ENCODE peak calls at places on chromosome 21, in eight cellular contexts. One of them, this sample, is unnamed.
A peak's percentile ranks its signal among the peaks of the same experiment; 100 is the strongest.

GRCh38 chr21:42518216-42518615 is 4.6 kb downstream of the SLC37A1 start:
- DNase-seq in heart right ventricle: no peak
- DNase-seq in astrocyte of the spinal cord: peak; percentile 91
- DNase-seq in foreskin fibroblast: no peak
- DNase-seq in ascending aorta: peak; percentile 57
- DNase-seq in brain microvascular endothelial cell: peak; percentile 89
- DNase-seq in NB4: no peak
- DNase-seq in CD8-positive, alpha-beta T cell: no peak
- DNase-seq in this sample: peak; percentile 51

GRCh38 chr21:28521932-28522826 is 470.5 kb downstream of the LTN1 start:
- DNase-seq in NB4: peak; percentile 8
- DNase-seq in astrocyte of the spinal cord: peak; percentile 56
- DNase-seq in brain microvascular endothelial cell: peak; percentile 47
- DNase-seq in CD8-positive, alpha-beta T cell: no peak
- DNase-seq in foreskin fibroblast: peak; percentile 88
- DNase-seq in heart right ventricle: no peak
- DNase-seq in ascending aorta: no peak
- DNase-seq in this sample: no peak

GRCh38 chr21:16742116-16742515 is 770.7 kb upstream of the CXADR start:
- DNase-seq in astrocyte of the spinal cord: peak; percentile 14
- DNase-seq in foreskin fibroblast: no peak
- DNase-seq in heart right ventricle: no peak
- DNase-seq in NB4: no peak
- DNase-seq in brain microvascular endothelial cell: no peak
- DNase-seq in ascending aorta: no peak
- DNase-seq in CD8-positive, alpha-beta T cell: no peak
- DNase-seq in this sample: no peak

GRCh38 chr21:34630536-34631143 is 15.7 kb upstream of the RCAN1 start:
- DNase-seq in CD8-positive, alpha-beta T cell: no peak
- DNase-seq in heart right ventricle: no peak
- DNase-seq in NB4: peak; percentile 63
- DNase-seq in ascending aorta: no peak
- DNase-seq in brain microvascular endothelial cell: peak; percentile 32
- DNase-seq in astrocyte of the spinal cord: peak; percentile 60
- DNase-seq in foreskin fibroblast: peak; percentile 80
- DNase-seq in this sample: no peak

GRCh38 chr21:34878501-34878900 is 170.6 kb downstream of the RUNX1 start:
- DNase-seq in ascending aorta: no peak
- DNase-seq in heart right ventricle: no peak
- DNase-seq in astrocyte of the spinal cord: no peak
- DNase-seq in NB4: no peak
- DNase-seq in brain microvascular endothelial cell: no peak
- DNase-seq in CD8-positive, alpha-beta T cell: no peak
- DNase-seq in foreskin fibroblast: peak; percentile 3
- DNase-seq in this sample: no peak

GRCh38 chr21:40902299-40902698 is 55.3 kb upstream of the DSCAM start:
- DNase-seq in NB4: no peak
- DNase-seq in heart right ventricle: no peak
- DNase-seq in CD8-positive, alpha-beta T cell: no peak
- DNase-seq in foreskin fibroblast: no peak
- DNase-seq in brain microvascular endothelial cell: no peak
- DNase-seq in astrocyte of the spinal cord: no peak
- DNase-seq in ascending aorta: no peak
- DNase-seq in this sample: no peak

GRCh38 chr21:31260790-31261189 is 83.3 kb downstream of the TIAM1 start:
- DNase-seq in foreskin fibroblast: peak; percentile 15
- DNase-seq in astrocyte of the spinal cord: no peak
- DNase-seq in CD8-positive, alpha-beta T cell: no peak
- DNase-seq in heart right ventricle: no peak
- DNase-seq in ascending aorta: no peak
- DNase-seq in NB4: no peak
- DNase-seq in brain microvascular endothelial cell: no peak
- DNase-seq in this sample: no peak

GRCh38 chr21:42721341-42721824 is 68.0 kb downstream of the PDE9A start:
- DNase-seq in NB4: no peak
- DNase-seq in heart right ventricle: no peak
- DNase-seq in ascending aorta: no peak
- DNase-seq in CD8-positive, alpha-beta T cell: no peak
- DNase-seq in brain microvascular endothelial cell: no peak
- DNase-seq in foreskin fibroblast: peak; percentile 55
- DNase-seq in astrocyte of the spinal cord: no peak
- DNase-seq in this sample: no peak

GRCh38 chr21:41932191-41932575 is 21.6 kb downstream of the C2CD2 start:
- DNase-seq in brain microvascular endothelial cell: peak; percentile 63
- DNase-seq in ascending aorta: no peak
- DNase-seq in CD8-positive, alpha-beta T cell: no peak
- DNase-seq in NB4: no peak
- DNase-seq in foreskin fibroblast: peak; percentile 59
- DNase-seq in astrocyte of the spinal cord: peak; percentile 89
- DNase-seq in heart right ventricle: no peak
- DNase-seq in this sample: no peak

GRCh38 chr21:44425307-44425894 is 29.9 kb upstream of the LRRC3 start:
- DNase-seq in CD8-positive, alpha-beta T cell: no peak
- DNase-seq in heart right ventricle: no peak
- DNase-seq in ascending aorta: peak; percentile 56
- DNase-seq in foreskin fibroblast: no peak
- DNase-seq in NB4: no peak
- DNase-seq in astrocyte of the spinal cord: no peak
- DNase-seq in brain microvascular endothelial cell: no peak
- DNase-seq in this sample: no peak

GRCh38 chr21:35097525-35097924 is 48.4 kb upstream of the RUNX1 start:
- DNase-seq in foreskin fibroblast: no peak
- DNase-seq in astrocyte of the spinal cord: no peak
- DNase-seq in ascending aorta: no peak
- DNase-seq in CD8-positive, alpha-beta T cell: no peak
- DNase-seq in heart right ventricle: no peak
- DNase-seq in brain microvascular endothelial cell: no peak
- DNase-seq in NB4: no peak
- DNase-seq in this sample: no peak

GRCh38 chr21:27804515-27804914 is 837.6 kb upstream of the ADAMTS5 start:
- DNase-seq in brain microvascular endothelial cell: no peak
- DNase-seq in heart right ventricle: no peak
- DNase-seq in astrocyte of the spinal cord: no peak
- DNase-seq in ascending aorta: no peak
- DNase-seq in foreskin fibroblast: peak; percentile 33
- DNase-seq in CD8-positive, alpha-beta T cell: no peak
- DNase-seq in NB4: no peak
- DNase-seq in this sample: no peak

GRCh38 chr21:42463861-42464515 is 32.0 kb downstream of the RSPH1 start:
- DNase-seq in astrocyte of the spinal cord: peak; percentile 42
- DNase-seq in brain microvascular endothelial cell: peak; percentile 64
- DNase-seq in CD8-positive, alpha-beta T cell: peak; percentile 44
- DNase-seq in NB4: peak; percentile 74
- DNase-seq in heart right ventricle: no peak
- DNase-seq in foreskin fibroblast: no peak
- DNase-seq in ascending aorta: no peak
- DNase-seq in this sample: no peak

GRCh38 chr21:34280987-34281386 is 82.8 kb upstream of the KCNE2 start:
- DNase-seq in NB4: no peak
- DNase-seq in foreskin fibroblast: peak; percentile 6
- DNase-seq in brain microvascular endothelial cell: no peak
- DNase-seq in heart right ventricle: peak; percentile 28
- DNase-seq in ascending aorta: no peak
- DNase-seq in CD8-positive, alpha-beta T cell: no peak
- DNase-seq in astrocyte of the spinal cord: no peak
- DNase-seq in this sample: no peak

GRCh38 chr21:41973427-41973831 is 19.6 kb upstream of the C2CD2 start:
- DNase-seq in heart right ventricle: no peak
- DNase-seq in NB4: no peak
- DNase-seq in ascending aorta: peak; percentile 58
- DNase-seq in CD8-positive, alpha-beta T cell: no peak
- DNase-seq in astrocyte of the spinal cord: no peak
- DNase-seq in brain microvascular endothelial cell: no peak
- DNase-seq in foreskin fibroblast: no peak
- DNase-seq in this sample: no peak

GRCh38 chr21:16708431-16708830 is 804.4 kb upstream of the CXADR start:
- DNase-seq in ascending aorta: no peak
- DNase-seq in NB4: no peak
- DNase-seq in foreskin fibroblast: peak; percentile 82
- DNase-seq in CD8-positive, alpha-beta T cell: no peak
- DNase-seq in brain microvascular endothelial cell: peak; percentile 10
- DNase-seq in heart right ventricle: no peak
- DNase-seq in astrocyte of the spinal cord: peak; percentile 33
- DNase-seq in this sample: no peak

GRCh38 chr21:33800753-33801423 is 114.7 kb downstream of the ATP5PO start:
- DNase-seq in foreskin fibroblast: no peak
- DNase-seq in ascending aorta: no peak
- DNase-seq in heart right ventricle: no peak
- DNase-seq in NB4: no peak
- DNase-seq in CD8-positive, alpha-beta T cell: no peak
- DNase-seq in brain microvascular endothelial cell: no peak
- DNase-seq in astrocyte of the spinal cord: no peak
- DNase-seq in this sample: no peak

DNA sequence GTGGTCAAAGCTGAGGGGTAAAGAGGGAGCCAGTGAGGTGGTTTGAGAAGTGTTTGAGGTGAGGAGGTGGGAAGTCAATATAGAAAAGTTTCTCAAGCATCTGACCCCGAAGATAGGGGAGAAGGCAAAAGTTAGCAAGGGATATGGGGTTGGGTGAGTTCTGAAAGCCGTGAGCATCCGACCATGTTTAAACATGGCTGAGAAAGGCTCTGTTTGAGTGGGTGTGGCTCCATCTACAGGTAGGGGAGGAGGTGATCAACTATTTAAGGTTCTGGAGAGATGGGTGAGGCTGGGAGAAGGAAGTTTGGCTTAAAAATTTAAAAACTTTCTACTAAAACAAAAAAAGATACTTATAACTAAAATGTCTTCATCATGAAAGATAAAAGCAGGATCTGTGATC is 273.8 kb downstream of the KCNJ6 start:
- DNase-seq in brain microvascular endothelial cell: no peak
- DNase-seq in CD8-positive, alpha-beta T cell: no peak
- DNase-seq in heart right ventricle: no peak
- DNase-seq in NB4: peak; percentile 51
- DNase-seq in astrocyte of the spinal cord: no peak
- DNase-seq in foreskin fibroblast: no peak
- DNase-seq in ascending aorta: no peak
- DNase-seq in this sample: no peak
- TF ChIP-seq CTCF in brain microvascular endothelial cell: peak; percentile 11
- TF ChIP-seq CTCF in CD8-positive, alpha-beta T cell: peak; percentile 22
- TF ChIP-seq CTCF in heart right ventricle: peak; percentile 5
- TF ChIP-seq CTCF in NB4: peak; percentile 33
- TF ChIP-seq CTCF in astrocyte of the spinal cord: peak; percentile 10
- TF ChIP-seq CTCF in foreskin fibroblast: no peak
- TF ChIP-seq CTCF in ascending aorta: no peak
- TF ChIP-seq CTCF in this sample: peak; percentile 32

GRCh38 chr21:9008636-9009035 is 1512.7 kb upstream of the TPTE start:
- DNase-seq in foreskin fibroblast: no peak
- DNase-seq in heart right ventricle: no peak
- DNase-seq in NB4: no peak
- DNase-seq in ascending aorta: peak; percentile 62
- DNase-seq in brain microvascular endothelial cell: no peak
- DNase-seq in CD8-positive, alpha-beta T cell: no peak
- DNase-seq in astrocyte of the spinal cord: no peak
- DNase-seq in this sample: no peak
- TF ChIP-seq CTCF in foreskin fibroblast: no peak
- TF ChIP-seq CTCF in heart right ventricle: no peak
- TF ChIP-seq CTCF in NB4: no peak
- TF ChIP-seq CTCF in ascending aorta: no peak
- TF ChIP-seq CTCF in brain microvascular endothelial cell: no peak
- TF ChIP-seq CTCF in CD8-positive, alpha-beta T cell: no peak
- TF ChIP-seq CTCF in astrocyte of the spinal cord: no peak
- TF ChIP-seq CTCF in this sample: no peak

DNA sequence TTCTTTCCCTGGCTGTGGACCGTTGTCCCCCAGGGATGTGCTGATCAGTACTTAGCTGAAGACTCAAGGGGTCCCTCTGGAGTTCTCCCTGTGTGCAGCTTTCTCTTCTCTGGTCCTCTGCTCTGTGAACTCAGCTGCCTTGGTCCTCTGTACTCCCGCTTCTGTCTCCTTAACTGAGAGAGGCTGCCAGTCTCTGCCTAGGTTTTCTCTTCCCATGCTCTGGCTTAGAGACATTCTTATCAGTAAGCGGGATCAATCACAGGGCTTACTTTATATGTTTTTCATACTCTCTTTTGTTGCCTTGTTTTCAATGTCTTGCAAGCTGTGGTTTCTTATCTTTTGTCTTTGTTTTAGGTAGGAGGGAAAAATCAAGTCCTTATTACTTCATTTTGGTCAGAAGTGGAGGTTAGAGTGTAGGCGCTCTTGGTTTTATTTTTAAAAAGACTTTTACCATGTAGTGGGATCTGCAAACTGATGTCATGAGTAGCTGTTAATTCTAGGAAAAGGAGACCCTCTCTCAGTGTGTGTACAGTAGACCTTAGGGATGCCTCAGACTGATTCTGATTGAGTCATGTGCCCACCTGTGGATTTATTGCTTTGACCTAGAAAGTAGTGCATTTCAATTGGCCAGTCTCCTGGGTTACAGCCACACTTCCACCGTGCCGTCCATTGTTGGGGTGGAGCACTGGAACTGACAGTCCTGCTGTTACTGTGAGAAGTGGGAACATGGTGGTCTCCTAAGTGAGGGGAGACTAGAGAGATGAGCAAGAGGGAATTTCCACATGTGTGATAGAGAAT is 46.6 kb downstream of the TTC3 start:
- DNase-seq in CD8-positive, alpha-beta T cell: no peak
- DNase-seq in astrocyte of the spinal cord: no peak
- DNase-seq in brain microvascular endothelial cell: no peak
- DNase-seq in foreskin fibroblast: no peak
- DNase-seq in ascending aorta: no peak
- DNase-seq in NB4: peak; percentile 1
- DNase-seq in heart right ventricle: no peak
- DNase-seq in this sample: no peak
- TF ChIP-seq CTCF in CD8-positive, alpha-beta T cell: no peak
- TF ChIP-seq CTCF in astrocyte of the spinal cord: peak; percentile 13
- TF ChIP-seq CTCF in brain microvascular endothelial cell: peak; percentile 21
- TF ChIP-seq CTCF in foreskin fibroblast: no peak
- TF ChIP-seq CTCF in ascending aorta: no peak
- TF ChIP-seq CTCF in NB4: no peak
- TF ChIP-seq CTCF in heart right ventricle: no peak
- TF ChIP-seq CTCF in this sample: no peak

DNA sequence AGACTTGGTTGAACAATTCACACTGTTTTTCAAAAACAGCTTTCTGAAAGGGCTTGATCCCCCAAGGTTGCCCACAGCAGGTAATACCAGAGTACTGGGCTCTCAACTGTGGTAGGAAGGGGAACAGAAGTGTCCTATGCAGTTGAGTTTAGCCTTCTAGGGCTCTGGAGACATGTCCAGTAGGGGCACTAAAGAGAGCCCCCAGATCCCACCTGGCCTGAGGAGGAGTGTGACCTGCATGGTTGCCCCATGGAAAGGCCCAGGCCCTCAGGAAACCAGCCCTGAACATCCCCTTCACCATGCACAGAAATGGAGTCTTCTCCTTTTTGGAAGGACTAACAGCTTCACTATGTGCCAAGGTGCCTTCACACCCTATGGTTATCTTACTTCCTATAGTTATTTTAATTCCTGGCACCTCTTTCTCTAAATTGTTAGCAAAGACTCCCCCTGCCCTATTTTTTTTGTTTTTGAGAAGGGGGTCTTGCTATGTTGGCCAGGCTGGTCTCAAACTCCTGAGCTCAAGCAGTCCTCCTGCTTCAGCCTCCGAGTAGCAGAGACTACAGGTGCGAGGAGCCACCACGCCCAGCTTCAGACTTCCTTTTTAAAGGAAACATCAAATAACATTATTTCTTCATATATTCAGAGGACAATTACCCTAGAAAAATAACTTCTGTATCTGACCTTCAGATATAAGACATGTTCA is 16.8 kb upstream of the LSS start:
- DNase-seq in CD8-positive, alpha-beta T cell: no peak
- DNase-seq in NB4: no peak
- DNase-seq in brain microvascular endothelial cell: no peak
- DNase-seq in heart right ventricle: no peak
- DNase-seq in foreskin fibroblast: no peak
- DNase-seq in ascending aorta: no peak
- DNase-seq in astrocyte of the spinal cord: no peak
- DNase-seq in this sample: no peak
- TF ChIP-seq CTCF in CD8-positive, alpha-beta T cell: no peak
- TF ChIP-seq CTCF in NB4: no peak
- TF ChIP-seq CTCF in brain microvascular endothelial cell: peak; percentile 16
- TF ChIP-seq CTCF in heart right ventricle: no peak
- TF ChIP-seq CTCF in foreskin fibroblast: no peak
- TF ChIP-seq CTCF in ascending aorta: no peak
- TF ChIP-seq CTCF in astrocyte of the spinal cord: peak; percentile 12
- TF ChIP-seq CTCF in this sample: no peak

This sample was measured in retinal pigment epithelial cell.